ENCODE peak calls at places on chromosomes 7 and 10, in nine cellular contexts. L is mucosa of descending colon, X is BE2C, V is iPS DF 6.9, C is testis, T is breast epithelium, G is IMR-90, A is cardiac muscle cell, I is heart left ventricle. M is an unnamed sample.

GRCh38 chr7:148084138-148084537 is 506.4 kb upstream of the C7orf33 start:
- DNase-seq in I (peak; percentile 32), C (peak; percentile 77), G (peak; percentile 19), X (peak; percentile 74), T (no peak), L (no peak), V (peak; percentile 54), A (peak; percentile 77), M (peak; percentile 73)

GRCh38 chr10:74640134-74640533 is 186.3 kb upstream of the KAT6B start:
- DNase-seq in X (no peak), V (peak; percentile 7), L (no peak), I (no peak), A (no peak), C (no peak), G (peak; percentile 9), T (no peak), M (no peak)

GRCh38 chr7:78368781-78369180 is 570.2 kb downstream of the PHTF2 start:
- DNase-seq in X (no peak), C (no peak), V (no peak), T (no peak), L (no peak), I (no peak), G (no peak), A (no peak), M (no peak)

GRCh38 chr7:90758933-90759562 is 162.9 kb downstream of the CDK14 start:
- DNase-seq in V (no peak), C (no peak), G (no peak), X (no peak), A (no peak), I (no peak), L (no peak), T (no peak), M (no peak)

GRCh38 chr7:75888464-75889222 is 9.8 kb downstream of the RHBDD2 start:
- DNase-seq in G (no peak), C (no peak), X (no peak), L (no peak), A (no peak), V (no peak), T (no peak), I (no peak), M (no peak)

GRCh38 chr7:74356589-74357315 is 67.5 kb downstream of the CLIP2 start:
- DNase-seq in G (peak; percentile 53), L (no peak), X (no peak), T (no peak), C (no peak), V (no peak), I (no peak), A (no peak), M (no peak)

GRCh38 chr10:48470115-48470892 is 134.6 kb downstream of the ARHGAP22 start:
- DNase-seq in I (peak; percentile 25), L (no peak), G (peak; percentile 12), V (no peak), X (peak; percentile 72), T (peak; percentile 12), C (no peak), A (peak; percentile 42), M (no peak)

GRCh38 chr10:105827133-105827532 is 1186.0 kb downstream of the SORCS3 start:
- DNase-seq in G (no peak), T (no peak), I (no peak), C (no peak), X (no peak), A (no peak), L (no peak), V (no peak), M (no peak)

GRCh38 chr10:227014-227413 is 91.8 kb downstream of the ZMYND11 start:
- DNase-seq in V (no peak), X (no peak), L (no peak), T (no peak), A (no peak), G (peak; percentile 39), I (no peak), C (no peak), M (no peak)

GRCh38 chr10:35426657-35427056 is 90.3 kb downstream of the CCNY start:
- DNase-seq in G (no peak), V (no peak), X (no peak), C (no peak), L (no peak), T (no peak), A (no peak), I (no peak), M (no peak)

GRCh38 chr10:118708571-118708970 is 46.2 kb downstream of the CACUL1 start:
- DNase-seq in C (no peak), L (no peak), V (no peak), I (no peak), G (no peak), T (no peak), X (no peak), A (no peak), M (no peak)

GRCh38 chr10:128091636-128092210 is 34.5 kb downstream of the MKI67 start:
- DNase-seq in I (no peak), X (no peak), A (no peak), V (no peak), C (no peak), T (no peak), L (no peak), G (no peak), M (no peak)

GRCh38 chr10:94524146-94524545 is 21.4 kb upstream of the HELLS start:
- DNase-seq in V (no peak), T (no peak), X (no peak), L (no peak), G (peak; percentile 64), C (no peak), A (no peak), I (no peak), M (no peak)

DNA sequence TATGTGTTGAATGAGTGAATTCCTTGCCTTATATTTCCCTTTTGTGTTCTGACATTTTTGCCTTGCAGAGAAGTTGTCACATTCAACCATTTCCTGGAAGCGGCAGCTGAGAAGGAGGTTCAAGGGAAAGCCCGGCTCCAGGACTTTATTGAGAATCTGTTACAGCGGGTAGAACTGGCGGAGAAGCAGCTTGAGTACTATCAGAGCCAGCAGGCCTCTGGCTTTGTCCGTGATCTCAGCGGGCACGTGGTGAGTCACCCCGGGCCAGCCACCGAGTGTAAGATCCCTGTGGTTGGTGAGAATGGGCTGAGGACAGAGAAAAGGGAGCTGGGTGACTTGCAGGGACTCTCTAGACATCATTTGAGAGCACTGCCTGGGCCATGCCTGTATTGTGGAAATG is 14.2 kb downstream of the ZNF365 start:
- DNase-seq in G (no peak), C (no peak), I (no peak), L (no peak), X (peak; percentile 8), A (no peak), V (no peak), T (no peak), M (no peak)
- H3K4me1 ChIP-seq in G (no peaks in the 10 kb centered on the region), C (no peaks in the 10 kb centered on the region), I (peaks cover 5% of the 10 kb centered on the region), L (no peaks in the 10 kb centered on the region), X (no peaks in the 10 kb centered on the region), A (no peaks in the 10 kb centered on the region), V (no peaks in the 10 kb centered on the region), T (no peaks in the 10 kb centered on the region), M (no peaks in the 10 kb centered on the region)

DNA sequence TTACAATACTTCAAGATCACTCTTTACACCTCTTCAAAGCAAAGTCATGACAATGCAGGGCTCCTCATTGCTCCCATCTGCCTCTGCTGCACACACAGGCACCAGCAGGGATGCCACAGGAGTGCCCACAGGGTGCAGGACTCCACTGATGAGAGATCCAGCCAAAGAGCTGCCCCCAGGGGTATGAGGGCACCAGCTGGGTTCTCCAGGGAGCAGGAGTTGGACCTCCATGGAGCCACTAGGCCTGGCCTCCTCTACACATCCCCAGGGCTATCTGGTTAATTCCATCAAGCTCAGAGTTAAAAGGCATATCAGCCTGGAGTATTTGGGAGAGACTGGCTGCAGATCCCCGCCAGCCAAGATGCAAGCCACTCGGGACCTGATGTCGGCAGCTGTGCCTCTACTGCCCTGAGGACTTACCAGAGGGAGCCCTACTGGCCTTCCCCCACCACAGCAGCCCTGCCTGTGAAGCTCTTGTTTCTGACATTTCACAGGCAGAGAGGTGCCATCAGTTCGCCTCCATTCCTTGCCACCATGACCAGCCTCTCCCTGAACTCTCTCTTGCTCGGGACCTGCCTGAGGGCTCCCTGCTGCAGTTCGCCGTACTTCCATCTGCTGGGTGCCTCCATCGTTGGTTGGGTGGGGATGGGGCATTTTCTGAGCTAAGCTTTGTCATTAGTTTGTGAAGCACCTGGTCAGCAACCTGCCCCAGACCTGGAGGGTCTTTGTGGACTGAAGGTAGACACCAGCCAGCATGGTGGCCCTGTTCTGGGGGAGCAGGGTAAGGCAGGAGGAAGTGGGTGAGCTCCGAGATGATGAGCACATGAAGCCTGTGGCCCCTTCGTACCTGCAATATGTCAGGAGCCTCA is 12.5 kb upstream of the TRIM8 start:
- DNase-seq in V (no peak), T (no peak), G (no peak), L (peak; percentile 22), A (no peak), C (no peak), X (no peak), I (no peak), M (no peak)
- H3K4me1 ChIP-seq in V (peaks cover 25% of the 10 kb centered on the region), T (peaks cover 13% of the 10 kb centered on the region), G (peaks cover 77% of the 10 kb centered on the region), L (peaks cover 14% of the 10 kb centered on the region), A (peaks cover 75% of the 10 kb centered on the region), C (peaks cover 85% of the 10 kb centered on the region), X (peaks cover 45% of the 10 kb centered on the region), I (peaks cover 76% of the 10 kb centered on the region), M (peaks cover 38% of the 10 kb centered on the region)

GRCh38 chr7:132404261-132404660 is 172.0 kb downstream of the PLXNA4 start:
- DNase-seq in A (no peak), X (no peak), I (no peak), C (no peak), T (no peak), V (no peak), L (no peak), G (no peak), M (no peak)

GRCh38 chr7:132400667-132401142 is 175.6 kb downstream of the PLXNA4 start:
- DNase-seq in A (no peak), V (no peak), L (no peak), X (no peak), I (no peak), G (no peak), C (peak; percentile 57), T (no peak), M (no peak)

GRCh38 chr7:132403465-132404110 is 172.7 kb downstream of the PLXNA4 start:
- DNase-seq in G (no peak), A (no peak), L (no peak), V (no peak), T (no peak), I (no peak), X (no peak), C (no peak), M (no peak)

GRCh38 chr7:132402751-132403245 is 173.5 kb downstream of the PLXNA4 start:
- DNase-seq in G (no peak), X (no peak), A (no peak), L (peak; percentile 48), V (no peak), T (no peak), C (peak; percentile 84), I (peak; percentile 47), M (no peak)

GRCh38 chr7:132402096-132402495 is 174.2 kb downstream of the PLXNA4 start:
- DNase-seq in X (no peak), C (no peak), L (no peak), V (no peak), A (no peak), G (no peak), T (no peak), I (no peak), M (no peak)
- H3K4me1 ChIP-seq in X (peaks cover 5% of the 10 kb centered on the region), C (peaks cover 44% of the 10 kb centered on the region), L (no peaks in the 10 kb centered on the region), V (peaks cover 1% of the 10 kb centered on the region), A (peaks cover 68% of the 10 kb centered on the region), G (no peaks in the 10 kb centered on the region), T (peaks cover 8% of the 10 kb centered on the region), I (peaks cover 44% of the 10 kb centered on the region), M (no peaks in the 10 kb centered on the region)

GRCh38 chr10:77533156-77533886 is 104.3 kb downstream of the KCNMA1 start:
- DNase-seq in I (no peak), A (no peak), V (no peak), X (no peak), L (no peak), T (no peak), C (no peak), G (no peak), M (peak; percentile 38)
- H3K4me1 ChIP-seq in I (no peaks in the 10 kb centered on the region), A (no peaks in the 10 kb centered on the region), V (no peaks in the 10 kb centered on the region), X (peaks cover 38% of the 10 kb centered on the region), L (peaks cover 6% of the 10 kb centered on the region), T (no peaks in the 10 kb centered on the region), C (no peaks in the 10 kb centered on the region), G (peaks cover 33% of the 10 kb centered on the region), M (peaks cover 11% of the 10 kb centered on the region)